ENCODE peak calls at places on chromosome 15, in ten cellular contexts. X is CD8-positive, alpha-beta T cell; F is iPS-NIHi11; U is Calu3; I is activated CD8-positive, alpha-beta T cell treated with anti-CD3 and anti-CD28 coated beads for 36 hours; O is epithelial cell of esophagus; A is Right ventricle myocardium superior; J is activated B cell treated with CpG ODN at 0.5 μM for 24 hours; H is activated T-helper 1 cell treated with anti-CD3 and anti-CD28 coated beads, Interleukin-12 subunit alpha, Interleukin-12 subunit beta, Interleukin-2, Interleukin-4 antibody, amounts not matched to agents 30 ng/mL and 10 ng/mL and 1 ng/mL, durations not matched to agents 14 hours and 24 hours and 36 hours; L is M059J. M is an unnamed sample.

GRCh38 chr15:92365079-92365478 is 28.6 kb upstream of the ST8SIA2 start:
- DNase-seq in U (no peak), L (peak), I (no peak), O (peak), H (no peak), J (no peak), A (no peak), X (no peak), F (no peak), M (no peak)

GRCh38 chr15:37059051-37059450 is 41.3 kb downstream of the MEIS2 start:
- DNase-seq in L (peak), U (no peak), J (no peak), O (peak), H (no peak), I (no peak), A (no peak), X (no peak), F (no peak), M (peak)

GRCh38 chr15:42107483-42107882 is 13.1 kb upstream of the PLA2G4D start:
- DNase-seq in H (no peak), F (no peak), I (peak), L (no peak), X (no peak), A (no peak), O (peak), U (peak), J (no peak), M (no peak)

GRCh38 chr15:40334941-40335795 is 5.6 kb downstream of the CCDC9B start:
- DNase-seq in O (peak), X (no peak), F (no peak), H (no peak), I (no peak), J (no peak), U (no peak), L (no peak), A (peak), M (no peak)

GRCh38 chr15:62554164-62554563 is 389.1 kb upstream of the C2CD4B start:
- DNase-seq in F (no peak), I (no peak), O (no peak), U (no peak), L (no peak), H (no peak), J (no peak), A (no peak), X (no peak), M (no peak)

GRCh38 chr15:38299216-38299615 is 46.6 kb downstream of the SPRED1 start:
- DNase-seq in A (no peak), L (peak), H (no peak), J (no peak), I (no peak), U (no peak), O (no peak), X (no peak), F (no peak), M (no peak)

GRCh38 chr15:68542771-68543544 is 35.8 kb upstream of the CORO2B start:
- DNase-seq in L (peak), H (no peak), I (no peak), X (no peak), F (no peak), J (no peak), A (no peak), U (no peak), O (peak), M (peak)

GRCh38 chr15:45449878-45450277 is 71.5 kb upstream of the GATM start:
- DNase-seq in U (peak), I (no peak), L (no peak), H (no peak), X (no peak), A (no peak), O (peak), J (no peak), F (no peak), M (peak)

GRCh38 chr15:66069751-66070150 is 183.8 kb downstream of the MEGF11 start:
- DNase-seq in J (no peak), F (no peak), I (no peak), A (no peak), O (no peak), U (peak), L (peak), H (no peak), X (no peak), M (no peak)

GRCh38 chr15:89494006-89494405 is 2.4 kb downstream of the RHCG start:
- DNase-seq in F (no peak), A (no peak), I (no peak), U (no peak), O (no peak), J (no peak), L (no peak), X (no peak), H (no peak), M (no peak)

GRCh38 chr15:75431250-75431649 is 20.2 kb downstream of the SIN3A start:
- DNase-seq in L (no peak), O (no peak), J (no peak), U (no peak), H (no peak), X (no peak), I (no peak), A (no peak), F (no peak), M (no peak)

GRCh38 chr15:70023064-70023768 is 74.5 kb downstream of the TLE3 start:
- DNase-seq in U (no peak), A (no peak), O (peak), L (peak), F (no peak), I (peak), H (peak), J (no peak), X (peak), M (peak)

GRCh38 chr15:78338756-78339155 is 1.4 kb upstream of the CRABP1 start:
- DNase-seq in X (no peak), U (no peak), A (no peak), H (no peak), O (no peak), J (no peak), F (no peak), L (no peak), I (no peak), M (no peak)

GRCh38 chr15:65072617-65073016 is 3.9 kb upstream of the KBTBD13 start:
- DNase-seq in J (no peak), L (no peak), F (no peak), U (no peak), A (no peak), H (no peak), O (no peak), I (no peak), X (no peak), M (no peak)

GRCh38 chr15:40941078-40941527 is 12.0 kb downstream of the DLL4 start:
- DNase-seq in X (no peak), U (no peak), F (no peak), O (no peak), I (no peak), J (no peak), H (no peak), A (no peak), L (no peak), M (no peak)

GRCh38 chr15:92068121-92068520 is 214.6 kb downstream of the SLCO3A1 start:
- DNase-seq in J (no peak), I (peak), H (no peak), A (no peak), O (no peak), X (no peak), F (no peak), U (no peak), L (peak), M (no peak)

GRCh38 chr15:49606594-49606993 is 14.0 kb downstream of the FAM227B start:
- DNase-seq in O (no peak), L (no peak), A (no peak), X (no peak), I (no peak), F (no peak), U (no peak), J (no peak), H (no peak), M (peak)

GRCh38 chr15:82177291-82178010 is 85.1 kb downstream of the EFL1 start:
- DNase-seq in O (peak), I (no peak), L (peak), U (no peak), H (no peak), X (no peak), J (no peak), F (no peak), A (no peak), M (peak)

GRCh38 chr15:69952210-69952555 is 145.5 kb downstream of the TLE3 start:
- DNase-seq in H (no peak), A (no peak), U (no peak), X (no peak), O (no peak), J (no peak), I (no peak), L (no peak), F (no peak), M (no peak)

M was measured in PC-3.